ENCODE peak calls at places on chromosomes 7 and 10, in four cellular contexts. I is K562, V is HL-60, P is GM12878. B is an unnamed sample.

GRCh38 chr7:107387573-107388219 is 82.2 kb upstream of the GPR22 start:
- DNase-seq in V (no peak), I (no peak), P (no peak), B (no peak)

GRCh38 chr7:155676052-155676451 is 31.6 kb downstream of the RBM33 start:
- DNase-seq in P (no peak), V (no peak), I (no peak), B (no peak)

GRCh38 chr10:42609872-42610271 is 28.5 kb downstream of the ZNF33B start:
- DNase-seq in I (no peak), V (no peak), P (no peak), B (no peak)

GRCh38 chr10:93437000-93437945 is 44.9 kb downstream of the MYOF start:
- DNase-seq in I (no peak), P (no peak), V (no peak), B (no peak)

GRCh38 chr10:65394898-65395297 is 1530.9 kb upstream of the LRRTM3 start:
- DNase-seq in I (no peak), P (no peak), V (no peak), B (no peak)

GRCh38 chr7:108045154-108045553 is 42.2 kb upstream of the LAMB1 start:
- DNase-seq in I (no peak), V (no peak), P (no peak), B (no peak)

GRCh38 chr10:102796407-102797176 is 40.6 kb downstream of the CYP17A1 start:
- DNase-seq in V (peak; percentile 56), P (peak; percentile 49), I (no peak), B (peak; percentile 52)

GRCh38 chr10:71765176-71765906 is 8.0 kb downstream of the VSIR start:
- DNase-seq in I (no peak), P (no peak), V (peak; percentile 26), B (no peak)

GRCh38 chr7:152674860-152675760 is 831 bp downstream of the XRCC2 start:
- DNase-seq in P (no peak), V (no peak), I (peak; percentile 54), B (no peak)

GRCh38 chr10:45471531-45472310 is 97.7 kb downstream of the ALOX5 start:
- DNase-seq in P (no peak), V (no peak), I (no peak), B (no peak)

GRCh38 chr7:95526128-95526738 is 40.5 kb downstream of the ASB4 start:
- DNase-seq in P (no peak), I (no peak), V (no peak), B (no peak)

GRCh38 chr7:91397612-91398011 is 133.4 kb downstream of the FZD1 start:
- DNase-seq in V (no peak), I (no peak), P (no peak), B (no peak)

GRCh38 chr10:4725917-4726606 is 99.9 kb upstream of the AKR1E2 start:
- DNase-seq in P (no peak), I (no peak), V (no peak), B (no peak)

GRCh38 chr7:112226701-112227276 is 20.3 kb downstream of the ZNF277 start:
- DNase-seq in P (no peak), V (no peak), I (no peak), B (no peak)

GRCh38 chr7:27873981-27874957 is 134.3 kb downstream of the TAX1BP1 start:
- DNase-seq in V (no peak), P (no peak), I (no peak), B (no peak)

GRCh38 chr7:135512135-135512887 is 2.4 kb upstream of the CNOT4 start:
- DNase-seq in P (peak; percentile 37), V (peak; percentile 65), I (peak; percentile 75), B (no peak)

GRCh38 chr10:133466683-133467275 is 13.0 kb downstream of the SCART1 start:
- DNase-seq in P (no peak), V (no peak), I (no peak), B (no peak)

GRCh38 chr7:130476287-130477001 is 15.4 kb upstream of the MEST start:
- DNase-seq in V (no peak), P (peak; percentile 32), I (no peak), B (no peak)

GRCh38 chr10:22087365-22087738 is 83.8 kb upstream of the DNAJC1 start:
- DNase-seq in I (peak; percentile 2), P (no peak), V (no peak), B (no peak)

GRCh38 chr7:108499575-108499974 is 26.4 kb downstream of the PNPLA8 start:
- DNase-seq in P (no peak), V (no peak), I (no peak), B (no peak)

GRCh38 chr7:105691029-105691691 is 109.9 kb upstream of the EFCAB10 start:
- DNase-seq in I (no peak), V (no peak), P (no peak), B (no peak)
- TF ChIP-seq SPI1 in I (no peak), V (no peak), P (no peak), B (no peak)

DNA sequence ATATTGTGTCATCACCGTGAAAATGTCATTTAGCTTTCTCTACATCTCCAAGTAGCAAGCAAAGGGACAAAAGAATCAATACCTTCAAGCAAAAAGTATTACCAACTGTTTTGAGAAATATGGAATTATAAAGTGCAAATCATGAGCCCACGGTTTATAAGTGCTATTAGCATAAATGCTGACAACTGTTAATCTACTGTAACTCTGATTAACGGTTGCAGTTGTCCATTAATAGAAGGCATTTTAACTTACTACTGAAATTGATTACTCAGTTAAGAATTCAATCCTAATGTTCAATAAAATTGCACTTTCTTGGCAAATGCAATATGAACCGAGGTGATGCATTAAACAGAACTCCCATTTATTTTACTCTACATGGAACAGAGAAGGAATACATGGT is 49.0 kb downstream of the CTBP2 start:
- DNase-seq in V (no peak), P (no peak), I (no peak), B (no peak)
- TF ChIP-seq SPI1 in V (no peak), P (no peak), I (no peak), B (no peak)

DNA sequence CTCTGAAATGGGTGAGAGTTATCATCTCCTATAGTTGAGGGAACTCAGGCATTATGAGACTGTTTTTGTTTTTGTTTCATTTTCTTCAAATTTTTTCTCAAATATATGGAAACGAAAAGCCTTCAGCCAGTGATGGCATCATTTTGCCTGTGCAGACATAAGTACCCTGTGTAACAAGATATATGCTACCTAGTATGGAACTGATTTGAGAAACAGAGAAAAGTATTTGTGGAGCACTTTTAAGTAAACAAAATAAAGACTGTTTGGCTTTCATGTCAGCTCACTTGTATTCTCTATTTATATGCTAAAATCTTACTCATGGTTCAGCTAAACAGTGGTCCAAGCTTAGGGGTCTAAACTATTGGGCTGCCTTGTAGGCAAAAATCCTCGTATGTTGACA is 150.6 kb downstream of the WNT2 start:
- DNase-seq in V (no peak), P (no peak), I (no peak), B (no peak)
- TF ChIP-seq SPI1 in V (no peak), P (no peak), I (no peak), B (no peak)

GRCh38 chr10:29730969-29731368 is 96.2 kb upstream of the SVIL start:
- DNase-seq in I (no peak), P (no peak), V (no peak), B (no peak)
- TF ChIP-seq SPI1 in I (no peak), P (no peak), V (no peak), B (no peak)

GRCh38 chr7:70670288-70670687 is 461.7 kb upstream of the GALNT17 start:
- DNase-seq in I (no peak), P (no peak), V (no peak), B (no peak)
- TF ChIP-seq SPI1 in I (no peak), P (no peak), V (no peak), B (no peak)

DNA sequence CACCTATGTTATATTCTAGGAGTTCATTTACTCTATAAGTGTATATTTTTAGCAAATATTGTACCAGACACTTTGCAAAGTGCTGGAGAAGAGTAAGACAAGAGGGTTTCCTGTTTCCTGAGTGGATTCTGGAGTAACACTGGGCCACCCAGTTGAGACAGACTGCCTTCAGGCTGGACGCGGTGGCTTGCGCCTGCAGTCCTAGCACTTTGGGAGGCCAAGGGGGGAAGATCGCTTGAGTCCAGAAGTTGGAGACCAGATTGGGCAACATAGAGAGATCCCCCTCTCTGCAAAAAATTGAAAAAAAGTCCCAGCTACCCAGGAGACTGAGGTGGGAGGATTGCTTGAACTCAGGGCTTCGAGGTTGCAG is 772 bp upstream of the ZSCAN25 start:
- DNase-seq in V (no peak), I (no peak), P (no peak), B (no peak)
- TF ChIP-seq SPI1 in V (no peak), I (no peak), P (no peak), B (no peak)

DNA sequence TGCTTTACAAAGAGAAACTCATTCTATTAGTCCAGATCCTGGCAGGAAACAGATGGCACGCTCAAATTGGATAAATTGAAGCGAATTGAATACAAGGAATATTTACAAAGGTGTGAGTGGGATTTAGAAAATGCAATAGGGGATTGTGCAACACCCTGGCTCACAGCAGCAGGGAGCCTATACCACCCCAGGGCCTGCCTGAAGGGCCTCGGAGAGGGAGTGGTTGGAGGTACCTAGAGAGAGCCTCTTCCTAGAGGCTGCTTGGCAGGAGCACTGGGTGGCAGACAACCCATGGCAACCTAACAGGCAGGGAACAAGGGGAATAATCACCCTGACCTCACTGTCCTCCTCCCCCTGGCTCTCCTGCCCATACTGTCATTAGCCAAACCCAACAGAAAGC is 27.7 kb upstream of the FAM204A start:
- DNase-seq in I (no peak), V (no peak), P (no peak), B (no peak)
- TF ChIP-seq SPI1 in I (no peak), V (no peak), P (no peak), B (no peak)

DNA sequence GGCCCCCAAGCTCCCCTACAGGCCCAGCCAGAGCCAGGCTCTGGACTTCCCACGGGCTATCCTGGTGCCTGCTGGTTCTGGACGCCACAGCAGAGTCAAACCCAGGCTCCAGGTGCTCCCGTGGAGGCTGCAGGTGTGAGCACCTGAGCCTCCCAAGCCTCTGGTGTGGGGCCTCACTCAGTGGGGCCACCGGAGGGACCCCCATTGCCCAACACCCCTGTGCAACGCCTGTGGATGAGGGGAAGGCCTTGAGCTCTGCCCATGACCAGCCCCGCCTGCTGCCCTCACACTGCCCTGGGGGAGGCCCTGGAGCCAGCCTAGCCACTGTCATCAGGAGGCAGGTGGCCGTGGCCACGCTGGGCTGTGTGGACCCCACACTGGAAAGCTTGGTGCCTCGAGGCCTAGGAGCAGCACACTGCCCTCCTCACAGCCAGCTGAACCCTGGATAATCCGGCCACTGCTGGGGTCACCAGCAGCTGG is 229.3 kb downstream of the MAD1L1 start:
- DNase-seq in V (no peak), I (no peak), P (no peak), B (no peak)
- TF ChIP-seq SPI1 in V (no peak), I (no peak), P (no peak), B (no peak)

DNA sequence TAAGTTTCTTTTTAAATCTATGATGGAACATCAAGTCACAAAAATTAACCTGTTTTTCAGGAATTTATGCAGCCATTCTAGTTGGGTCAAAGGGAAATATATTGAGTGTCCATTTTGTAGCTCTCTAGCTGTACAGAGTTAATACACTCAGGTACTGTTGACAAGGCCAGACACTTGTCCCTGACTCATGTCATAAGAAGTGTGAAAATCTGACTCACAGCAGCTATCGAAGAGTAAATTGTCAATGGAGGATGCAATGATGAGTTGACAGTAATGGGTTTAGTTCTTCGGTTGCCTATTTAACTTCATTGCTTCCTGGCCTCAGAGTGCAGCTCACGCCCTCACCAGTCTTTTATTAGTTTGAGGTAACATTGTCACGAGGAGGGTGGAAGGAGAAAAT is 255.2 kb downstream of the XPNPEP1 start:
- DNase-seq in I (no peak), V (no peak), P (no peak), B (no peak)
- TF ChIP-seq SPI1 in I (no peak), V (no peak), P (no peak), B (no peak)